ENCODE peak calls at places on chromosomes 13 and 19, in seven cellular contexts. G is GM23338, Z is neural progenitor cell, Q is PC-3, N is SK-N-SH, L is HCT116, U is hepatocyte. B is an unnamed sample. For H3K79me2, the result is how much of the 10 kb centered on the place peaks cover.

GRCh38 chr13:25688524-25688923 is 316.8 kb downstream of the ATP8A2 start:
- DNase-seq in L (no peak), N (no peak), Q (no peak), U (no peak), Z (no peak), G (no peak), B (no peak)

GRCh38 chr19:37983153-37983552 is 76.1 kb downstream of the SIPA1L3 start:
- DNase-seq in U (no peak), Q (no peak), L (no peak), N (no peak), G (no peak), Z (no peak), B (no peak)

GRCh38 chr13:98022210-98022609 is 68.7 kb downstream of the IPO5 start:
- DNase-seq in G (no peak), N (no peak), U (no peak), Q (peak), Z (no peak), L (no peak), B (no peak)

GRCh38 chr13:53254495-53254894 is 225.9 kb downstream of the OLFM4 start:
- DNase-seq in Q (no peak), L (no peak), Z (peak), U (peak), G (peak), N (no peak), B (no peak)

GRCh38 chr13:73715910-73716257 is 418.3 kb downstream of the KLF12 start:
- DNase-seq in G (no peak), L (no peak), Q (peak), U (no peak), Z (no peak), N (no peak), B (no peak)

GRCh38 chr19:55166530-55167268 is at the start of gene DNAAF3:
- DNase-seq in N (peak), G (peak), L (peak), Z (peak), U (peak), Q (peak), B (peak)

GRCh38 chr13:94641432-94641941 is 39.8 kb downstream of the GPR180 start:
- DNase-seq in N (peak), Q (peak), L (no peak), Z (no peak), U (peak), G (peak), B (no peak)

GRCh38 chr19:45958763-45959516 is 14.7 kb downstream of the NOVA2 start:
- DNase-seq in L (no peak), U (no peak), N (no peak), G (no peak), Q (peak), Z (no peak), B (no peak)

GRCh38 chr19:38949580-38950367 is 19.0 kb downstream of the MRPS12 start:
- DNase-seq in G (peak), L (no peak), Z (peak), N (peak), U (peak), Q (peak), B (peak)

GRCh38 chr19:5480427-5480836 is 25.2 kb downstream of the ZNRF4 start:
- DNase-seq in Q (peak), Z (peak), U (no peak), N (peak), L (peak), G (peak), B (peak)

GRCh38 chr19:46390121-46390858 is 23.1 kb downstream of the CCDC8 start:
- DNase-seq in U (no peak), Z (no peak), G (no peak), N (peak), Q (no peak), L (no peak), B (no peak)

GRCh38 chr19:31214086-31214485 is 135.2 kb downstream of the TSHZ3 start:
- DNase-seq in Z (no peak), U (peak), G (no peak), Q (peak), N (peak), L (no peak), B (no peak)

GRCh38 chr19:16737909-16738308 is 18.3 kb downstream of the NWD1 start:
- DNase-seq in U (peak), Q (no peak), N (no peak), Z (no peak), L (no peak), G (no peak), B (no peak)

GRCh38 chr19:13154911-13155471 is 4.8 kb downstream of the IER2 start:
- DNase-seq in L (peak), G (peak), U (peak), N (peak), Z (peak), Q (peak), B (peak)

GRCh38 chr19:52115526-52116053 is 20.0 kb upstream of the ZNF841 start:
- DNase-seq in U (no peak), N (no peak), Z (no peak), L (no peak), G (no peak), Q (no peak), B (no peak)

GRCh38 chr19:14091086-14091884 is 734 bp upstream of the SAMD1 start:
- DNase-seq in G (peak), Q (peak), N (peak), U (peak), L (no peak), Z (no peak), B (peak)

GRCh38 chr19:5288347-5288739 is 52.3 kb downstream of the PTPRS start:
- DNase-seq in N (peak), L (no peak), Z (no peak), Q (no peak), U (no peak), G (no peak), B (no peak)

GRCh38 chr19:47107953-47108746 is 5.4 kb downstream of the ZC3H4 start:
- DNase-seq in G (no peak), Z (no peak), L (no peak), N (no peak), Q (peak), U (no peak), B (no peak)

GRCh38 chr19:48006762-48007161 is 12.3 kb downstream of the ELSPBP1 start:
- DNase-seq in L (peak), U (no peak), G (peak), Q (no peak), N (no peak), Z (no peak), B (peak)

GRCh38 chr19:1373534-1374249 is 10.0 kb upstream of the NDUFS7 start:
- DNase-seq in L (no peak), Z (no peak), N (no peak), G (no peak), Q (no peak), U (peak), B (no peak)

GRCh38 chr13:72970956-72971355 is 87.8 kb upstream of the KLF5 start:
- DNase-seq in Z (no peak), L (no peak), N (no peak), U (no peak), Q (peak), G (no peak), B (no peak)

GRCh38 chr19:45972081-45972943 is 1.4 kb downstream of the NOVA2 start:
- DNase-seq in L (no peak), U (no peak), Q (no peak), N (peak), G (no peak), Z (no peak), B (no peak)

GRCh38 chr13:40664100-40665060 is 2.1 kb downstream of the FOXO1 start:
- DNase-seq in N (peak), Q (peak), Z (peak), U (peak), L (no peak), G (peak), B (peak)

GRCh38 chr19:47310819-47311218 is 1.2 kb downstream of the C5AR1 start:
- DNase-seq in Q (peak), U (peak), Z (no peak), G (no peak), N (peak), L (no peak), B (no peak)

GRCh38 chr13:71144883-71145282 is 722.1 kb downstream of the DACH1 start:
- DNase-seq in U (no peak), Z (no peak), N (no peak), L (no peak), G (no peak), Q (no peak), B (no peak)

GRCh38 chr13:43815204-43815603 is 28.4 kb upstream of the ENOX1 start:
- DNase-seq in N (peak), L (no peak), G (no peak), Q (no peak), Z (no peak), U (peak), B (no peak)

GRCh38 chr19:35207391-35207871 is 21.1 kb downstream of the FAM187B start:
- DNase-seq in U (no peak), L (no peak), G (no peak), N (no peak), Q (peak), Z (no peak), B (no peak)

GRCh38 chr13:102757006-102757405 is 16.6 kb downstream of the TEX30 start:
- DNase-seq in Q (no peak), N (no peak), Z (no peak), G (no peak), L (no peak), U (no peak), B (no peak)

GRCh38 chr13:39616087-39616694 is 13.2 kb upstream of the LHFPL6 start:
- DNase-seq in Q (peak), G (peak), N (peak), L (peak), U (peak), Z (peak), B (peak)

GRCh38 chr13:31209819-31210209 is 10.0 kb downstream of the B3GLCT start:
- DNase-seq in U (no peak), G (no peak), Q (no peak), L (no peak), N (no peak), Z (no peak), B (no peak)

GRCh38 chr13:32415019-32415418 is 12.9 kb downstream of the N4BP2L1 start:
- DNase-seq in U (no peak), Q (peak), N (peak), L (peak), Z (peak), G (peak), B (peak)

GRCh38 chr13:40653558-40654318 is 12.7 kb downstream of the FOXO1 start:
- DNase-seq in U (no peak), G (peak), N (no peak), Q (no peak), Z (peak), L (no peak), B (peak)

GRCh38 chr13:111338841-111339240 is 18.4 kb downstream of the TEX29 start:
- DNase-seq in N (no peak), G (no peak), L (no peak), U (no peak), Z (no peak), Q (no peak), B (no peak)

GRCh38 chr19:41193420-41194156 is 569 bp downstream of the CYP2S1 start:
- DNase-seq in Z (peak), G (peak), N (no peak), L (no peak), U (no peak), Q (peak), B (no peak)

GRCh38 chr19:15290149-15290548 is 42.2 kb downstream of the BRD4 start:
- DNase-seq in G (no peak), Q (no peak), L (no peak), Z (no peak), N (no peak), U (no peak), B (no peak)

GRCh38 chr19:15291666-15292065 is 40.7 kb downstream of the BRD4 start:
- DNase-seq in Q (no peak), Z (no peak), L (no peak), N (no peak), G (no peak), U (no peak), B (no peak)

GRCh38 chr19:15288146-15288963 is 44.0 kb downstream of the BRD4 start:
- DNase-seq in Z (peak), L (no peak), N (peak), Q (no peak), U (no peak), G (no peak), B (peak)

GRCh38 chr19:15291089-15291488 is 41.2 kb downstream of the BRD4 start:
- DNase-seq in Q (no peak), Z (no peak), N (no peak), G (no peak), L (no peak), U (no peak), B (no peak)

DNA sequence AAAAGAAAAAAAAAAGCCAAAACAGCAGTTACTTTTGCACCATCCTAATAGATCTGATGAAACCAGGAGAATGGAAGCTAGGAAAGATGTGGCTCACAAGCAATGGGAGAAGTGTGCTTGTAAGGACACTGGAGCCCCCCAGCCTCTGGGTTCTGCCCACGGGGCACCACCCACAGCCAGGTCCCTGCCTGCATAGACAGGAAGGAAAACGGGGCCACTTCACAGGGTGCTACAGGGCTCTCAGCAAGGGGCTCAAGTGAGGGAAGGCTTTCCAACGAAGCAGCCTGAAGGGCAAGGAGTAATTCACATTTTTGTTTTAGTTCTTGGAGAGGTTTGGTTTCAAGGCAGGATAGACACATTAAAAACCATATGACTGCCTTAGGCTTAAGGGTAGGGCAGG is 42.7 kb downstream of the BRD4 start:
- DNase-seq in Q (no peak), G (no peak), N (no peak), Z (no peak), U (no peak), L (no peak), B (no peak)
- H3K79me2 ChIP-seq in Q (half or more), G (half or more), N (half or more), Z (half or more), U (half or more), L (half or more), B (half or more)

DNA sequence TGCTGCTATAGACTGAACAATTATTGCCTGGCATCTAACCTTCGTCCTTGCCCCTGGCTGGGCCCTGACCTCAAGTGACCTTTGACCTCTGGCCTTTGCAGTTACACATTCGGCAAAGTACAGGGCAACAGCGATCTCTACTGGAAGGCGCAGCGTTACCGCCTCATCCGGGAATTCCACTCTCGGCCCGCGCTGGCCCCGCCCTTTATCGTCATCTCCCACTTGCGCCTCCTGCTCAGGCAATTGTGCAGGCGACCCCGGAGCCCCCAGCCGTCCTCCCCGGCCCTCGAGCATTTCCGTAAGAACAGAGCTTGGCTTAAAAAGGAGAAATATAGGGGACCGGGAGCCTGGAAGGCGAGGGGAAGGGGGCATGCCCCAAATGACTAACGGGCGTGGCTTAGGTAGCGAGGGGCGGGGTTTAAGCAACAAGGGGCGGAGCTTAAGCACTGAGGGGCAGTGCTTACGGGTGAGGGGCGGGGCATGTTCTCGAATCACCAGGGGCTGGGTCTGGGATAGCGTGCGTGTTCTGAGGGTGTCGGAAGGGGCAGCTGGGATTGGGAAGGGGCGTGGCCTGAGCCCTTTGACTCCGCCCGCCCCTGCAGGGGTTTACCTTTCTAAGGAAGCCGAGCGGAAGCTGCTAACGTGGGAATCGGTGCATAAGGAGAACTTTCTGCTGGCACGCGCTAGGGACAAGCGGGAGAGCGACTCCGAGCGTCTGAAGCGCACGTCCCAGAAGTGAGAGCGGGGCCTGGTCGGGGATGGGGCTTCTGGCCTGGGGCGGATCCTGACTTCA is 52.7 kb downstream of the TRPM4 start:
- DNase-seq in L (no peak), Z (peak), N (peak), G (peak), Q (peak), U (peak), B (peak)
- TF ChIP-seq CTCF in L (no peak), Z (peak), N (no peak), G (peak), Q (no peak), U (no peak), B (no peak)

GRCh38 chr13:51564252-51564651 is 20.0 kb upstream of the WDFY2 start:
- DNase-seq in G (no peak), U (no peak), Q (peak), L (no peak), Z (no peak), N (no peak), B (no peak)

GRCh38 chr13:51559916-51560315 is 24.3 kb upstream of the WDFY2 start:
- DNase-seq in G (no peak), L (no peak), Z (no peak), Q (no peak), N (no peak), U (no peak), B (no peak)

GRCh38 chr13:51560336-51560735 is 23.9 kb upstream of the WDFY2 start:
- DNase-seq in L (no peak), Q (no peak), G (no peak), Z (no peak), N (no peak), U (no peak), B (no peak)

GRCh38 chr13:51564671-51565070 is 19.6 kb upstream of the WDFY2 start:
- DNase-seq in G (no peak), U (no peak), Q (no peak), L (no peak), N (no peak), Z (no peak), B (no peak)

GRCh38 chr13:51562011-51562671 is 22.1 kb upstream of the WDFY2 start:
- DNase-seq in L (no peak), Z (no peak), Q (no peak), G (no peak), N (no peak), U (no peak), B (no peak)
- TF ChIP-seq EZH2phosphoT487 in L (no peak), Z (no peak), Q (no peak), G (no peak), N (no peak), U (no peak), B (no peak)

DNA sequence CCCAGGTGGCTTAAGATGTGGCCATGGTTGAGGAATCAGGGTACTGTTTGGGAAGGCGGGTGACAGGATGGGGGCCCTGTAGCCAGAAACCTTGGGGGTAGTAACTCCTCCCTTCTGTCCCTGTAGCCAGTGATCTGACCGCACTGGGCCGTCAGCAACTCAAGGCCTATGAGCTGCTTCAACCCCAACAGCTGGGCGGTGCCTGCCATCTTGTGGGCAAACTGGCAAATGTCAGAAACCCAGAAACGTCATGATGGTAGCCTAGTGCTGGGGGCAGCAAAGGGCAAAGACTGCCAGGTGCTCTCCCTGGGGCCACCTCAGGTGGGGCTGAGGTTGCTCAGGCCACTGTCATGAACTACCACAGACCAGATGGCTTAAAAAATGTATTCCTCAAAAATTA is 3.5 kb downstream of the COPE start:
- DNase-seq in N (peak), U (no peak), Z (peak), G (peak), Q (peak), L (peak), B (peak)
- H3K79me2 ChIP-seq in N (half or more), U (half or more), Z (half or more), G (under half), Q (half or more), L (half or more), B (under half)

GRCh38 chr19:18446811-18447359 is 9.0 kb upstream of the ISYNA1 start:
- DNase-seq in Q (no peak), N (no peak), Z (no peak), G (no peak), U (no peak), L (no peak), B (no peak)
- TF ChIP-seq CTCF in Q (no peak), N (no peak), Z (no peak), G (no peak), U (no peak), L (no peak), B (no peak)

B was measured in OCI-LY7.